ENCODE peak calls at places on chromosomes 2 and 18, in five cellular contexts. B, N, H, C and A are unnamed samples.

GRCh38 chr2:78125042-78125441 is 602.9 kb upstream of the LRRTM4 start:
- DNase-seq in C (no peak), B (no peak), N (no peak), H (no peak), A (no peak)

GRCh38 chr18:45836242-45837215 is 11.1 kb downstream of the SIGLEC15 start:
- DNase-seq in H (no peak), B (no peak), C (no peak), N (no peak), A (no peak)

GRCh38 chr2:95034221-95034620 is 8.7 kb downstream of the MAL start:
- DNase-seq in N (no peak), B (no peak), H (no peak), C (no peak), A (no peak)

GRCh38 chr2:10084956-10085851 is 5.0 kb upstream of the CYS1 start:
- DNase-seq in C (no peak), B (no peak), H (no peak), N (no peak), A (no peak)

GRCh38 chr2:227867386-227867785 is 4.0 kb upstream of the DAW1 start:
- DNase-seq in N (no peak), B (no peak), C (no peak), H (no peak), A (no peak)

GRCh38 chr2:165425556-165425955 is 43.9 kb upstream of the CSRNP3 start:
- DNase-seq in N (no peak), H (no peak), B (no peak), C (no peak), A (no peak)

GRCh38 chr2:179049546-179050311 is at the start of gene CCDC141:
- DNase-seq in B (no peak), H (no peak), N (no peak), C (no peak), A (no peak)

GRCh38 chr2:202530038-202530437 is 104.7 kb upstream of the FAM117B start:
- DNase-seq in B (no peak), N (no peak), H (peak), C (no peak), A (no peak)

GRCh38 chr2:15765211-15765610 is 173.5 kb downstream of the DDX1 start:
- DNase-seq in H (no peak), N (no peak), B (no peak), C (no peak), A (no peak)

GRCh38 chr18:48680339-48680738 is 141.5 kb downstream of the CTIF start:
- DNase-seq in H (peak), C (no peak), N (no peak), B (no peak), A (no peak)

GRCh38 chr2:56015631-56016251 is 92.2 kb upstream of the EFEMP1 start:
- DNase-seq in H (peak), N (no peak), C (no peak), B (peak), A (no peak)

GRCh38 chr2:237591021-237591370 is 462 bp upstream of the RAB17 start:
- DNase-seq in B (peak), H (no peak), N (peak), C (no peak), A (no peak)

GRCh38 chr2:40173276-40173675 is 278.6 kb downstream of the SLC8A1 start:
- DNase-seq in C (no peak), B (no peak), H (no peak), N (no peak), A (no peak)

GRCh38 chr2:64204006-64204632 is 59.9 kb upstream of the PELI1 start:
- DNase-seq in C (no peak), B (peak), N (no peak), H (peak), A (no peak)

GRCh38 chr2:88658890-88659881 is 31.9 kb upstream of the EIF2AK3 start:
- DNase-seq in B (peak), N (no peak), C (peak), H (peak), A (no peak)

GRCh38 chr2:173119069-173119807 is 43.6 kb downstream of the MAP3K20 start:
- DNase-seq in N (no peak), C (no peak), H (no peak), B (no peak), A (no peak)

GRCh38 chr2:111168528-111168929 is 47.8 kb downstream of the BCL2L11 start:
- DNase-seq in H (peak), C (peak), N (peak), B (no peak), A (no peak)

GRCh38 chr2:175064797-175065196 is 59.6 kb upstream of the CHN1 start:
- DNase-seq in N (no peak), H (no peak), C (no peak), B (no peak), A (no peak)

GRCh38 chr2:157895531-157895930 is 19.4 kb upstream of the ACVR1 start:
- DNase-seq in H (no peak), C (no peak), N (no peak), B (no peak), A (no peak)

GRCh38 chr2:160647967-160648685 is 154.5 kb upstream of the RBMS1 start:
- DNase-seq in B (no peak), N (no peak), H (no peak), C (no peak), A (no peak)

GRCh38 chr2:240140920-240141319 is 462 bp upstream of the OTOS start:
- DNase-seq in C (no peak), B (no peak), H (no peak), N (no peak), A (no peak)

GRCh38 chr2:62238236-62238635 is 42.3 kb downstream of the B3GNT2 start:
- DNase-seq in B (no peak), C (no peak), N (no peak), H (no peak), A (no peak)

GRCh38 chr2:180656455-180656847 is 324.0 kb upstream of the UBE2E3 start:
- DNase-seq in B (no peak), H (no peak), C (no peak), N (peak), A (no peak)

GRCh38 chr2:133674066-133674432 is 105.8 kb upstream of the NCKAP5 start:
- DNase-seq in C (no peak), N (no peak), B (no peak), H (no peak), A (no peak)

GRCh38 chr2:23620841-23621341 is 235.9 kb downstream of the KLHL29 start:
- DNase-seq in C (no peak), B (no peak), N (no peak), H (no peak), A (no peak)

GRCh38 chr2:233831011-233831721 is 23.2 kb downstream of the HJURP start:
- DNase-seq in B (no peak), C (no peak), N (no peak), H (no peak), A (no peak)

GRCh38 chr2:144643537-144644336 is 123.8 kb upstream of the ZEB2 start:
- DNase-seq in N (no peak), C (no peak), B (peak), H (no peak), A (peak)

GRCh38 chr18:63363951-63364350 is 3.1 kb downstream of the KDSR start:
- DNase-seq in B (no peak), C (no peak), H (no peak), N (no peak), A (no peak)

GRCh38 chr2:239833728-239834109 is 191.4 kb downstream of the NDUFA10 start:
- DNase-seq in B (no peak), N (no peak), H (no peak), C (no peak), A (no peak)

GRCh38 chr2:131682122-131682944 is 154.6 kb downstream of the CCDC74A start:
- DNase-seq in C (peak), H (peak), B (peak), N (peak), A (peak)

GRCh38 chr2:109497447-109497846 is 116.3 kb downstream of the SEPTIN10 start:
- DNase-seq in H (peak), N (no peak), C (no peak), B (no peak), A (no peak)

GRCh38 chr2:196131384-196131861 is 40.0 kb downstream of the STK17B start:
- DNase-seq in N (peak), B (peak), H (peak), C (peak), A (no peak)

GRCh38 chr2:8586397-8587051 is 95.3 kb upstream of the ID2 start:
- DNase-seq in B (no peak), H (no peak), C (no peak), N (no peak), A (no peak)

GRCh38 chr18:40911582-40912254 is 1043.3 kb upstream of the PIK3C3 start:
- DNase-seq in B (no peak), H (no peak), N (no peak), C (no peak), A (no peak)

GRCh38 chr2:37768491-37768925 is 97.1 kb upstream of the CDC42EP3 start:
- DNase-seq in N (no peak), H (no peak), B (peak), C (no peak), A (no peak)
- H3K4me3 ChIP-seq in N (no peak), H (no peak), B (no peak), C (no peak), A (no peak)

DNA sequence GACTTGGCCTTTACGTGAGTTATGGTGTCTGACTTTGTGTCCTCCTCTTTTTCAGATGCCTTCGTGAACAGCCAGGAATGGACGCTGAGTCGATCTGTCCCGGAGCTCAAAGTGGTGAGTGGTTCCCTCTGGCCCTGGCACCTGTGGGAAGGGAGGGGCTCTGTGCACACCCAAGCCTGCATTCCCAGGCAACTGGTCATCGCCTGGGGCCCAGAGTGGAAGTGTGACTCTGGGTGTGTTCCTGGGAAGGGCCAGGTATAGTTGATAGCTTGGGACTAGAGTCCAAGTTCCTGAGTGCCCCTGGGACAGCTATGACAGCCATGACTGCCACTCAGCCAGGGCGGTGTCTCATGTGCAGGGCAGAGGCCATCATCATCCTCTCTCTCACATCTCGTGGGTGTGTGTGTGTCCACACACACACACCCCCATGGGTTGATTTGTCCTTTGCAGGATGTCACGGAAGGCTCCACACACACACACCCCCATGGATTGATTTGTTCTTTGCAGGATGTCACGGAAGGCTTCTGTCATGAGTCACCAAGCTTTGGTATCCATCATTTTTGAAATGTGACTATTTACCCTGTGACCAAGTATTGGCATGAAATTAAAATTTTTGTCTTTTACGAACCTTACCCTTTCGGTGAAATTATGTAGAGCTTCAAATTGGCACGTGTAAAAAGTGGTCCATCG is 215.4 kb downstream of the AGAP1 start:
- DNase-seq in C (no peak), B (no peak), H (no peak), N (peak), A (no peak)
- TF ChIP-seq POLR2AphosphoS5 in C (no peak), B (no peak), H (no peak), N (peak), A (no peak)

DNA sequence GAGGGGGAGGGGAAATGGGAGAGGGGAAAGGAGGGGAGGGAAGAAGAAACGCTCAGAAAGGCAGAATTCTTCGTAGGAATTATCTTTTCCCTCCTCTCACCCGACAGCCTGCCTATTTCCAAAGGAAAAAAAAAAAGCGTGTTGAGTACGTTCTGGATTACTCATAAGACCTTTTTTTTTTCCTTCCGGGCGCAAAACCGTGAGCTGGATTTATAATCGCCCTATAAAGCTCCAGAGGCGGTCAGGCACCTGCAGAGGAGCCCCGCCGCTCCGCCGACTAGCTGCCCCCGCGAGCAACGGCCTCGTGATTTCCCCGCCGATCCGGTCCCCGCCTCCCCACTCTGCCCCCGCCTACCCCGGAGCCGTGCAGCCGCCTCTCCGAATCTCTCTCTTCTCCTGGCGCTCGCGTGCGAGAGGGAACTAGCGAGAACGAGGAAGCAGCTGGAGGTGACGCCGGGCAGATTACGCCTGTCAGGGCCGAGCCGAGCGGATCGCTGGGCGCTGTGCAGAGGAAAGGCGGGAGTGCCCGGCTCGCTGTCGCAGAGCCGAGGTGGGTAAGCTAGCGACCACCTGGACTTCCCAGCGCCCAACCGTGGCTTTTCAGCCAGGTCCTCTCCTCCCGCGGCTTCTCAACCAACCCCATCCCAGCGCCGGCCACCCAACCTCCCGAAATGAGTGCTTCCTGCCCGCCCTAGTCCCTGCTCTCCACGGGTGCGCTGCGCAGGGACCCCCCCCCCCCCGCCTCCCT is at the start of gene GAD1:
- DNase-seq in B (peak), N (peak), H (peak), C (peak), A (no peak)
- TF ChIP-seq EZH2 in B (peak), N (no peak), H (no peak), C (no peak), A (no peak)

DNA sequence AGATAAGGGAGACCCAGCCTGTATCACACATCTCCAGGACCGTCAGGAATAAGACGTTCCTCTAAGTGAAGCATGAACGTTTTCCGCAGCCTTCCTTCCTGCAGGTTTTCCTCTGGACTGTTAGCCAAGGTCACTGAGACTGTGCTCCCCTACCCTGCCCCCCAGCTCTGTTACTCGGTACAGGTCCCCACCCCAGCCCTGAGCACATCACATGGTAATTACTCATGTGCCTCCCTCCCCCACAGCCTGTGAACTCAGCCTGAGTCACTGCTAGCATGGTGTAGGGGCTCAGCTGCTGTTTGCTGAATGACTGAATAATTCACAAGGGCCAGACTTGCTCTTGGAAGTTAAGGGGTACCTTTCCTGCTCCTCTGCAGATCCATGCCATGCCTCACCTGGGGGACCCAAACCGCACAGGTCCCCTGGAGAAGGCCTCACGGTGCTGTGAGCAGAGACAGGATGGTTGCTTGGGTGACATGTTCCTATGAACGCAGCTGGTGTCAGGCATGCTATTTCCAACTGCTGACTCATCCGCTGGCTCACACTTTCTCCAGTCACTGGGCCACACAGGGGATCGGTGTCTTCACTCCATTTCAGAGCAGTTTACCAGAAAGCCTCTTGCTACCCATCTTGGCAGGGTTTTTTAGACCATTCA is 88.2 kb downstream of the PLB1 start:
- DNase-seq in H (peak), C (peak), N (peak), B (no peak), A (no peak)
- H3K4me3 ChIP-seq in H (no peak), C (peak), N (peak), B (no peak), A (no peak)

DNA sequence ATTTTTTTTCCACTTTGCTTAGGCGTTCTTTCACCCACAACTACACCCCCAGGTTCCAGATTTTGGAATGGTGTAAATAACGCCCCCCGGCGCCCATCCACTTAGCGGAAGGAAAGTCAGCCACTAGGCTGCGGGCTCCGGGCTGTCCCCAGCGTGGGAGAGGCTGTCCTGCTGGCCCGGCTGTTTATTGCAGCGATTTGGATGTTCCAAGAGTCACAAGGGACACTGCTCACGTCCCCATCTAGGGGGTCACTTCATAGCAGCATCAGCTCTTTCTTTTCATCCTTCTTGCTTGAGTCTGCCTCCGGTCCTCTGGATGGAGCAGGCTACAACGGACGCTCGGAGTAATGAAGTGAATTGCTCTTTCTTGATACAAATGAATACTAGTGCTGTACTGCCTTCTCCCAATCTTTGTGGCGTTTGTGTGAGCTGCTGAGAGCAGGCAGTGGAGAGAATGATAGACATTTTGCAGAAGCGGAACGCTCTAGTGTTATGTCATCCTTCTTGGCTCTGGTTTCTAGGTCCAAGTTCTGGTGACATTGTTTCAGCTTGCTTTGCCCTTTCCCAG is 50.7 kb upstream of the PAIP2B start:
- DNase-seq in H (peak), N (peak), C (peak), B (peak), A (no peak)
- TF ChIP-seq POLR2AphosphoS5 in H (no peak), N (no peak), C (no peak), B (no peak), A (no peak)

GRCh38 chr2:241871538-241872312 is 2.2 kb downstream of the RTP5 start:
- DNase-seq in C (no peak), H (no peak), B (no peak), N (no peak), A (no peak)

GRCh38 chr2:241869087-241869961 is at the start of gene RTP5:
- DNase-seq in N (no peak), C (no peak), B (no peak), H (no peak), A (no peak)

GRCh38 chr2:241870081-241870541 is 582 bp downstream of the RTP5 start:
- DNase-seq in H (no peak), C (no peak), B (no peak), N (no peak), A (no peak)

GRCh38 chr2:241872313-241872642 is 2.7 kb downstream of the RTP5 start:
- DNase-seq in B (no peak), N (no peak), C (no peak), H (no peak), A (no peak)

GRCh38 chr2:241870611-241871537 is 1.3 kb downstream of the RTP5 start:
- DNase-seq in B (no peak), H (no peak), C (no peak), N (no peak), A (no peak)
- TF ChIP-seq EZH2 in B (no peak), H (no peak), C (no peak), N (no peak), A (no peak)